ENCODE peak calls at places on chromosomes 1 and 21, in eight cellular contexts. I is keratinocyte; B is breast epithelium; X is SJCRH30; J is CD4-positive, alpha-beta T cell; E is thoracic aorta; D is fibroblast of lung; L is mammary epithelial cell. M is an unnamed sample.

GRCh38 chr1:24351247-24351646 is 32.1 kb downstream of the GRHL3 start:
- DNase-seq in D (no peak), J (no peak), X (no peak), E (no peak), B (no peak), L (no peak), I (no peak), M (no peak)

GRCh38 chr1:160859166-160859565 is 3.5 kb downstream of the CD244 start:
- DNase-seq in B (no peak), L (no peak), J (no peak), X (no peak), E (no peak), I (no peak), D (no peak), M (no peak)

GRCh38 chr1:12447301-12447700 is 170.7 kb downstream of the DHRS3 start:
- DNase-seq in D (peak), L (no peak), X (no peak), B (no peak), E (no peak), I (no peak), J (no peak), M (no peak)

GRCh38 chr1:25609921-25610320 is 6.7 kb upstream of the MAN1C1 start:
- DNase-seq in E (no peak), D (peak), X (no peak), J (no peak), L (no peak), B (no peak), I (no peak), M (no peak)

GRCh38 chr1:222634180-222635013 is 16.5 kb downstream of the MIA3 start:
- DNase-seq in D (peak), I (peak), L (peak), E (no peak), B (no peak), J (peak), X (peak), M (no peak)

GRCh38 chr21:15514073-15514946 is 215.5 kb upstream of the USP25 start:
- DNase-seq in E (no peak), D (no peak), B (no peak), L (no peak), X (no peak), J (peak), I (no peak), M (no peak)

GRCh38 chr1:12095822-12096263 is 32.7 kb downstream of the TNFRSF8 start:
- DNase-seq in D (no peak), J (no peak), I (no peak), L (peak), B (no peak), E (no peak), X (peak), M (no peak)

GRCh38 chr1:31509124-31510072 is 66.9 kb upstream of the TINAGL1 start:
- DNase-seq in B (no peak), L (no peak), E (no peak), X (no peak), J (no peak), D (no peak), I (no peak), M (no peak)

GRCh38 chr1:232915212-232915611 is 35.2 kb upstream of the NTPCR start:
- DNase-seq in E (no peak), I (no peak), X (no peak), L (no peak), B (no peak), J (no peak), D (no peak), M (no peak)

GRCh38 chr1:178954937-178955336 is 70.8 kb upstream of the FAM20B start:
- DNase-seq in I (no peak), E (no peak), B (no peak), J (no peak), X (no peak), D (no peak), L (no peak), M (no peak)

GRCh38 chr1:53550201-53550741 is 91.1 kb downstream of the DMRTB1 start:
- DNase-seq in D (peak), L (no peak), I (no peak), B (peak), E (no peak), J (no peak), X (no peak), M (peak)

GRCh38 chr1:208213786-208214185 is 30.4 kb downstream of the PLXNA2 start:
- DNase-seq in D (no peak), I (no peak), B (no peak), E (no peak), X (no peak), J (no peak), L (peak), M (no peak)

GRCh38 chr1:10599194-10599861 is 124.6 kb downstream of the PEX14 start:
- DNase-seq in E (no peak), I (peak), D (peak), J (no peak), X (no peak), L (peak), B (no peak), M (no peak)

GRCh38 chr1:183098349-183098748 is 75.1 kb downstream of the LAMC1 start:
- DNase-seq in X (no peak), I (no peak), L (no peak), J (no peak), D (no peak), E (no peak), B (no peak), M (no peak)
- H3K27ac ChIP-seq in X (no peak), I (no peak), L (no peak), J (no peak), D (peak), E (no peak), B (peak), M (no peak)

GRCh38 chr1:246460411-246460810 is 46.7 kb downstream of the SMYD3 start:
- DNase-seq in B (no peak), X (no peak), J (no peak), D (no peak), L (no peak), E (no peak), I (no peak), M (no peak)
- H3K27ac ChIP-seq in B (no peak), X (no peak), J (no peak), D (no peak), L (no peak), E (no peak), I (no peak), M (no peak)

GRCh38 chr21:45980697-45981096 is 873 bp upstream of the COL6A1 start:
- DNase-seq in B (no peak), I (no peak), X (no peak), D (no peak), L (no peak), E (no peak), J (no peak), M (no peak)

GRCh38 chr21:45980271-45980670 is 1.3 kb upstream of the COL6A1 start:
- DNase-seq in J (no peak), E (no peak), D (no peak), X (no peak), B (no peak), L (no peak), I (no peak), M (no peak)

GRCh38 chr21:45982256-45982757 is 737 bp downstream of the COL6A1 start:
- DNase-seq in B (peak), X (no peak), L (no peak), E (no peak), J (no peak), I (no peak), D (no peak), M (peak)

GRCh38 chr21:45981641-45982255 is at the start of gene COL6A1:
- DNase-seq in D (no peak), I (no peak), J (peak), E (no peak), X (peak), B (peak), L (peak), M (peak)

DNA sequence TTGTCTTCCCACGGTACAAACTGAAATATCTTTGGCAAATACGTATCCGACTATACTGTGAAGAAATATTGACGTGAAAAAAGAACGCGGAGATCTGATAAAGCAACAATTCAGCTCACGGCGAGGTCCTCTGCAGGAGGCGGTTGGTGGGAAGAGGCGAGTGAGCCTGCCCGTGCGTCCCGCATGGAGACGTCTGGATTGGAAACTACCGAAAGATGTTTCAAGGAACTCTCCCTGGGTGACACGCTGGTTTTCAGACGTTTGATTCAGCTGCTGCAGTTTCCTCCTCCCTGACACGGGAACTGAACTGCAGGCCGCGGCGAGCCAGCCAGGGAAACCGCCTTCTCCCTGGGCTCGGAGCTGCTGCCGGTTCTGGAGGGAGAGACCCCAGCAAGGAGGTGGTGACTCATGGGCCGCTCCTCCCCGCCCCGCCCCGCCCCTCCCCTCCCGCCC is 390 bp upstream of the COL6A1 start:
- DNase-seq in E (no peak), I (peak), B (peak), J (peak), X (peak), D (peak), L (peak), M (peak)
- H3K27ac ChIP-seq in E (peak), I (peak), B (peak), J (no peak), X (no peak), D (peak), L (no peak), M (peak)

DNA sequence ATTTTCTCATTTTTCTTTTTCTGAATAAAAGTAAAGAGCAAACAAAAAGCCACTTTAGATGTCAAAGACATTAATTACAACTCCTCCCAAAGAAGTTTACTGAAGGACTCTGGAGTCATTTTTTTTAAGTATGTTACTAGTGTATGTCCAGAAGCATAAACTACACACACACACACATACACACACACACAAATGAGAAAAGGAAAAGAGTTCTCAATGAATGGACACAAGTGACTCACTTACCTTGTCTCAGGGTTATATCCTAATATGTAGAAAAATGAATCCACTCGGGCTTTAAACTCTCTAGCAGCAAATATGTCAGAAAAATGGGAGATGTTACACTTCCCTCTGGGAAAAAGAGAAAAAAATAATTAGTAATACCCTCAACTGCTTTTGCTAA is 223.1 kb downstream of the SLC45A1 start:
- DNase-seq in D (no peak), E (no peak), X (no peak), I (no peak), B (no peak), J (no peak), L (peak), M (no peak)
- H3K27ac ChIP-seq in D (no peak), E (peak), X (no peak), I (peak), B (peak), J (no peak), L (peak), M (no peak)

GRCh38 chr1:116914667-116915066 is 5.0 kb downstream of the PTGFRN start:
- DNase-seq in X (no peak), E (no peak), D (no peak), B (no peak), I (no peak), J (no peak), L (no peak), M (no peak)

GRCh38 chr1:116916533-116917460 is 7.1 kb downstream of the PTGFRN start:
- DNase-seq in L (no peak), J (no peak), E (no peak), D (no peak), I (no peak), B (no peak), X (no peak), M (no peak)

GRCh38 chr1:116913941-116914340 is 4.2 kb downstream of the PTGFRN start:
- DNase-seq in L (no peak), I (no peak), J (no peak), X (no peak), D (no peak), B (no peak), E (no peak), M (no peak)

GRCh38 chr1:116916002-116916401 is 6.3 kb downstream of the PTGFRN start:
- DNase-seq in I (no peak), D (no peak), L (no peak), B (no peak), J (no peak), X (no peak), E (no peak), M (no peak)

DNA sequence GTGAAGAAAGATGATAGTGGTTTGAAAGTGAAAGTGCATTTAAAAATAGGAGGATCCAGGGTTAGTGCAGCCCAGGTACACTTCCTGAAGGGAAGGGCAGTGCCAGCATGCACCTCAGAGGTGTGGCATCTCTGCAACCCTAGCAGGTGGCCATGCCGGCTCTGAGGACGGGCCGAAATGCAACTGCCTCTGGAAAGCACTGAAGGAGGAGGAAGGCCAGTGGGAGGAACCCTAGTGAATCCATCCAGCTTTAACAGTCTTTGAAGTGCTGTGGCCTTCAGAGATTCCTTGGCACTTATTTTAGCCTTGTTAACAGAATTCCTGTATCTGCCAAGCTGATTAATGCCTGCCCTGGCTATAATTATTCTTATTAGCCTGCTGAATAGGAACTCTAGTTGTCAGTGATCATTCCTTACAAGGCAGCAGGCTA is 5.5 kb downstream of the PTGFRN start:
- DNase-seq in I (no peak), J (no peak), X (no peak), E (no peak), B (no peak), L (peak), D (no peak), M (no peak)
- H3K27ac ChIP-seq in I (peak), J (no peak), X (no peak), E (no peak), B (no peak), L (no peak), D (no peak), M (no peak)

GRCh38 chr1:201773764-201774163 is 55.2 kb upstream of the IPO9 start:
- DNase-seq in L (peak), B (no peak), J (no peak), X (no peak), D (no peak), E (no peak), I (no peak), M (no peak)

GRCh38 chr1:201774224-201774982 is 54.6 kb upstream of the IPO9 start:
- DNase-seq in X (no peak), I (no peak), J (no peak), E (no peak), B (no peak), L (peak), D (peak), M (no peak)

GRCh38 chr1:201772178-201772577 is 56.8 kb upstream of the IPO9 start:
- DNase-seq in I (no peak), D (no peak), E (no peak), J (no peak), L (no peak), B (no peak), X (no peak), M (no peak)

GRCh38 chr1:201775380-201775779 is 53.6 kb upstream of the IPO9 start:
- DNase-seq in I (no peak), B (no peak), L (no peak), X (no peak), D (no peak), E (no peak), J (no peak), M (no peak)

GRCh38 chr1:201774983-201775344 is 54.0 kb upstream of the IPO9 start:
- DNase-seq in I (no peak), B (no peak), L (no peak), D (no peak), X (no peak), E (no peak), J (no peak), M (no peak)
- H3K27ac ChIP-seq in I (peak), B (no peak), L (peak), D (no peak), X (no peak), E (peak), J (no peak), M (no peak)

GRCh38 chr1:83995649-83996048 is 3.3 kb downstream of the TTLL7 start:
- DNase-seq in E (no peak), I (no peak), D (no peak), B (no peak), J (no peak), L (no peak), X (no peak), M (no peak)

GRCh38 chr1:83998205-83998598 is 730 bp downstream of the TTLL7 start:
- DNase-seq in L (peak), X (no peak), J (no peak), I (no peak), E (no peak), B (no peak), D (peak), M (no peak)

GRCh38 chr1:83998599-83999315 is at the start of gene TTLL7:
- DNase-seq in J (peak), B (peak), X (peak), D (peak), L (peak), I (no peak), E (peak), M (peak)

GRCh38 chr1:83996175-83996574 is 2.8 kb downstream of the TTLL7 start:
- DNase-seq in X (no peak), D (no peak), I (no peak), B (no peak), E (no peak), L (no peak), J (no peak), M (no peak)

GRCh38 chr1:83996621-83997020 is 2.3 kb downstream of the TTLL7 start:
- DNase-seq in J (no peak), E (no peak), L (no peak), X (no peak), B (no peak), I (no peak), D (peak), M (no peak)
- H3K27ac ChIP-seq in J (no peak), E (peak), L (no peak), X (peak), B (no peak), I (no peak), D (no peak), M (no peak)

M was measured in left lung.